ENCODE peak calls at places on chromosomes 1 and 21, in five cellular contexts. One of them, this sample, is unnamed.

GRCh38 chr1:146012703-146013565 is 8.6 kb downstream of the HJV start:
- DNase-seq in prostate gland: peak
- DNase-seq in GM04504: no peak
- DNase-seq in NCI-H510A treated with DMSO at 0.1 percent for 48 hours: peak
- DNase-seq in kidney: no peak
- DNase-seq in this sample: no peak

GRCh38 chr1:151839457-151840409 is at the start of gene C2CD4D:
- DNase-seq in GM04504: no peak
- DNase-seq in prostate gland: peak
- DNase-seq in kidney: peak
- DNase-seq in NCI-H510A treated with DMSO at 0.1 percent for 48 hours: peak
- DNase-seq in this sample: peak

GRCh38 chr1:53420331-53420730 is 38.9 kb upstream of the DMRTB1 start:
- DNase-seq in GM04504: no peak
- DNase-seq in NCI-H510A treated with DMSO at 0.1 percent for 48 hours: no peak
- DNase-seq in prostate gland: no peak
- DNase-seq in kidney: no peak
- DNase-seq in this sample: no peak

GRCh38 chr1:209335090-209335692 is 248.3 kb upstream of the CAMK1G start:
- DNase-seq in kidney: no peak
- DNase-seq in NCI-H510A treated with DMSO at 0.1 percent for 48 hours: peak
- DNase-seq in prostate gland: no peak
- DNase-seq in GM04504: no peak
- DNase-seq in this sample: no peak

GRCh38 chr1:155026154-155026553 is 7.4 kb downstream of the DCST2 start:
- DNase-seq in prostate gland: no peak
- DNase-seq in GM04504: no peak
- DNase-seq in kidney: peak
- DNase-seq in NCI-H510A treated with DMSO at 0.1 percent for 48 hours: no peak
- DNase-seq in this sample: no peak

GRCh38 chr1:172637522-172637921 is 21.4 kb upstream of the FASLG start:
- DNase-seq in kidney: no peak
- DNase-seq in NCI-H510A treated with DMSO at 0.1 percent for 48 hours: no peak
- DNase-seq in GM04504: no peak
- DNase-seq in prostate gland: no peak
- DNase-seq in this sample: no peak

GRCh38 chr21:26966978-26967913 is at the start of gene ADAMTS5:
- DNase-seq in prostate gland: peak
- DNase-seq in kidney: peak
- DNase-seq in NCI-H510A treated with DMSO at 0.1 percent for 48 hours: no peak
- DNase-seq in GM04504: peak
- DNase-seq in this sample: peak

GRCh38 chr1:83545450-83545849 is 453.5 kb downstream of the TTLL7 start:
- DNase-seq in kidney: no peak
- DNase-seq in NCI-H510A treated with DMSO at 0.1 percent for 48 hours: no peak
- DNase-seq in GM04504: no peak
- DNase-seq in prostate gland: no peak
- DNase-seq in this sample: no peak

GRCh38 chr1:64505232-64505943 is 35.5 kb downstream of the CACHD1 start:
- DNase-seq in kidney: peak
- DNase-seq in GM04504: no peak
- DNase-seq in NCI-H510A treated with DMSO at 0.1 percent for 48 hours: peak
- DNase-seq in prostate gland: no peak
- DNase-seq in this sample: peak

This sample was measured in spleen.